ENCODE peak calls at places on chromosomes 7 and 10, in four cellular contexts. Q is retina, S is WERI-Rb-1, L is adrenal gland. J is an unnamed sample.

GRCh38 chr7:98366562-98366938 is 34.3 kb downstream of the BAIAP2L1 start:
- DNase-seq in L (no peak), Q (no peak), S (no peak), J (no peak)

GRCh38 chr10:93826355-93826754 is 67.4 kb upstream of the SLC35G1 start:
- DNase-seq in S (no peak), L (no peak), Q (peak), J (no peak)

GRCh38 chr10:133089461-133089800 is 1.7 kb downstream of the ADGRA1 start:
- DNase-seq in L (no peak), Q (peak), S (no peak), J (no peak)

GRCh38 chr10:3067045-3067858 is at the start of gene PFKP:
- DNase-seq in S (no peak), L (no peak), Q (no peak), J (peak)

GRCh38 chr7:2738110-2738509 is 50.1 kb downstream of the AMZ1 start:
- DNase-seq in S (no peak), L (peak), Q (no peak), J (no peak)

GRCh38 chr10:46530249-46531186 is 25.9 kb downstream of the GPRIN2 start:
- DNase-seq in L (no peak), S (no peak), Q (no peak), J (no peak)

GRCh38 chr10:122331615-122332446 is 42.7 kb upstream of the PLEKHA1 start:
- DNase-seq in Q (no peak), L (no peak), S (no peak), J (no peak)

GRCh38 chr10:102065561-102066420 is 642 bp downstream of the HPS6 start:
- DNase-seq in L (peak), Q (no peak), S (peak), J (peak)

GRCh38 chr10:29926649-29927048 is 132.7 kb downstream of the JCAD start:
- DNase-seq in S (peak), Q (peak), L (no peak), J (no peak)

GRCh38 chr10:86285136-86285790 is 81.3 kb downstream of the GRID1 start:
- DNase-seq in L (no peak), S (no peak), Q (peak), J (no peak)

GRCh38 chr10:132527338-132528063 is 10.1 kb upstream of the INPP5A start:
- DNase-seq in S (no peak), Q (no peak), L (peak), J (no peak)

GRCh38 chr10:6337382-6337781 is 134.7 kb downstream of the PFKFB3 start:
- DNase-seq in S (no peak), L (no peak), Q (no peak), J (no peak)

GRCh38 chr7:1549357-1550004 is 6.5 kb downstream of the TMEM184A start:
- DNase-seq in S (no peak), Q (no peak), L (no peak), J (no peak)

GRCh38 chr7:5284304-5285281 is 1.9 kb downstream of the SLC29A4 start:
- DNase-seq in L (peak), Q (peak), S (peak), J (peak)

GRCh38 chr10:49333192-49333591 is 34.2 kb downstream of the C10orf71 start:
- DNase-seq in Q (no peak), S (no peak), L (no peak), J (no peak)

GRCh38 chr7:136526408-136527105 is 341.9 kb upstream of the CHRM2 start:
- DNase-seq in L (no peak), S (no peak), Q (no peak), J (no peak)

GRCh38 chr10:69644658-69645295 is 14.7 kb downstream of the FAM241B start:
- DNase-seq in Q (peak), L (peak), S (peak), J (peak)

GRCh38 chr10:116892873-116893685 is 43.8 kb downstream of the ENO4 start:
- DNase-seq in S (peak), L (no peak), Q (peak), J (peak)

GRCh38 chr7:82677493-82677892 is 233.9 kb upstream of the CACNA2D1 start:
- DNase-seq in L (no peak), S (no peak), Q (no peak), J (no peak)

GRCh38 chr7:875476-876076 is 778 bp upstream of the GET4 start:
- DNase-seq in S (no peak), Q (peak), L (no peak), J (no peak)

GRCh38 chr10:31677198-31678138 is 251.2 kb downstream of the ARHGAP12 start:
- DNase-seq in S (no peak), L (no peak), Q (peak), J (no peak)

GRCh38 chr7:128909605-128910568 is 622 bp downstream of the KCP start:
- DNase-seq in Q (peak), S (no peak), L (no peak), J (peak)

GRCh38 chr7:30238721-30239441 is 45.5 kb upstream of the ZNRF2 start:
- DNase-seq in Q (no peak), S (no peak), L (peak), J (no peak)

GRCh38 chr7:125112741-125113309 is 183.2 kb upstream of the POT1 start:
- DNase-seq in Q (no peak), S (no peak), L (no peak), J (no peak)

GRCh38 chr7:25014735-25015134 is 34.8 kb upstream of the OSBPL3 start:
- DNase-seq in L (no peak), S (no peak), Q (no peak), J (no peak)

GRCh38 chr10:77290528-77291155 is 347.0 kb downstream of the KCNMA1 start:
- DNase-seq in Q (no peak), S (no peak), L (no peak), J (no peak)

GRCh38 chr10:57579926-57580325 is 687.8 kb downstream of the IPMK start:
- DNase-seq in L (no peak), Q (no peak), S (peak), J (peak)

GRCh38 chr7:111532625-111533024 is 29.7 kb downstream of the IMMP2L start:
- DNase-seq in Q (no peak), S (no peak), L (no peak), J (peak)

GRCh38 chr7:127253289-127254162 is 785 bp upstream of the GRM8 start:
- DNase-seq in S (peak), Q (peak), L (peak), J (peak)

GRCh38 chr10:120715214-120715613 is 135.9 kb upstream of the WDR11 start:
- DNase-seq in L (no peak), Q (no peak), S (no peak), J (no peak)

GRCh38 chr10:45809829-45810228 is 37.5 kb downstream of the AGAP4 start:
- DNase-seq in S (peak), L (no peak), Q (no peak), J (peak)

GRCh38 chr7:77757589-77757988 is 40.6 kb downstream of the TMEM60 start:
- DNase-seq in L (no peak), S (no peak), Q (no peak), J (no peak)

GRCh38 chr7:18495412-18496335 is at the start of gene HDAC9:
- DNase-seq in L (peak), S (peak), Q (peak), J (no peak)

GRCh38 chr7:96861-97260 is 95.5 kb upstream of the FAM20C start:
- DNase-seq in L (no peak), S (no peak), Q (no peak), J (no peak)

GRCh38 chr7:139299296-139299695 is 41.8 kb upstream of the FMC1 start:
- DNase-seq in L (no peak), Q (no peak), S (no peak), J (no peak)

GRCh38 chr10:78741541-78741940 is 327.2 kb upstream of the ZMIZ1 start:
- DNase-seq in Q (no peak), S (no peak), L (no peak), J (no peak)

GRCh38 chr7:140640727-140641531 is at the start of gene DENND2A:
- DNase-seq in Q (peak), L (no peak), S (peak), J (peak)

GRCh38 chr7:149731207-149731955 is 42.0 kb downstream of the ZNF467 start:
- DNase-seq in Q (no peak), L (no peak), S (no peak), J (no peak)